ENCODE peak calls at places on chromosomes 12 and 14, in ten cellular contexts. Q, D, S, X, R, E, K, V, B and J are unnamed samples.

GRCh38 chr14:54435500-54435981 is 5.6 kb downstream of the CNIH1 start:
- DNase-seq in X (no peak), E (no peak), S (no peak), R (peak; percentile 61), K (no peak), Q (no peak), V (no peak), B (no peak), D (peak; percentile 39), J (no peak)

GRCh38 chr14:99679111-99679510 is 5.0 kb upstream of the CYP46A1 start:
- DNase-seq in E (no peak), B (no peak), X (no peak), S (no peak), Q (no peak), R (no peak), V (no peak), D (no peak), K (no peak), J (no peak)

GRCh38 chr12:52175411-52176350 is 16.1 kb downstream of the KRT80 start:
- DNase-seq in V (peak; percentile 83), K (no peak), E (no peak), R (no peak), Q (no peak), X (no peak), S (no peak), B (no peak), D (no peak), J (no peak)

GRCh38 chr14:23206422-23207145 is 23.1 kb upstream of the SLC7A8 start:
- DNase-seq in Q (no peak), B (no peak), V (no peak), S (no peak), D (no peak), R (no peak), X (no peak), K (no peak), E (no peak), J (no peak)

GRCh38 chr12:14810953-14811483 is 3.0 kb downstream of the SMCO3 start:
- DNase-seq in X (no peak), R (no peak), E (no peak), Q (no peak), K (no peak), B (no peak), D (peak; percentile 49), V (peak; percentile 5), S (no peak), J (no peak)

GRCh38 chr12:54701940-54702592 is 53.9 kb upstream of the DCD start:
- DNase-seq in K (no peak), Q (no peak), S (no peak), R (peak; percentile 10), V (peak; percentile 29), E (no peak), B (peak; percentile 43), D (peak; percentile 28), X (no peak), J (no peak)

GRCh38 chr12:113368331-113368730 is 9.9 kb downstream of the PLBD2 start:
- DNase-seq in X (no peak), D (no peak), R (no peak), E (no peak), V (no peak), K (no peak), Q (no peak), S (no peak), B (no peak), J (no peak)

GRCh38 chr12:127555071-127555470 is 711.9 kb upstream of the TMEM132C start:
- DNase-seq in R (no peak), V (no peak), E (no peak), X (no peak), Q (no peak), K (no peak), B (no peak), S (no peak), D (no peak), J (no peak)

GRCh38 chr14:52563120-52563519 is 10.5 kb downstream of the GPR137C start:
- DNase-seq in K (peak; percentile 21), B (no peak), S (no peak), R (peak; percentile 5), E (no peak), V (no peak), D (peak; percentile 73), Q (no peak), X (no peak), J (no peak)

GRCh38 chr12:21615441-21615840 is 10.8 kb upstream of the GYS2 start:
- DNase-seq in D (peak; percentile 37), X (no peak), Q (no peak), R (no peak), E (no peak), B (no peak), K (no peak), V (no peak), S (no peak), J (no peak)

GRCh38 chr12:26162174-26162573 is 33.2 kb upstream of the SSPN start:
- DNase-seq in R (no peak), K (no peak), D (no peak), X (no peak), S (no peak), B (no peak), E (no peak), Q (no peak), V (no peak), J (no peak)

GRCh38 chr14:28584951-28585350 is 181.6 kb upstream of the FOXG1 start:
- DNase-seq in S (no peak), K (no peak), E (no peak), X (no peak), Q (no peak), B (no peak), V (no peak), R (no peak), D (no peak), J (no peak)

GRCh38 chr12:85016423-85016822 is 19.7 kb downstream of the TSPAN19 start:
- DNase-seq in S (no peak), B (no peak), D (peak; percentile 91), E (no peak), X (no peak), K (peak; percentile 41), Q (no peak), V (no peak), R (peak; percentile 71), J (no peak)

GRCh38 chr12:29131539-29131938 is 17.5 kb upstream of the FAR2 start:
- DNase-seq in V (no peak), E (no peak), X (no peak), Q (no peak), R (no peak), S (no peak), D (peak; percentile 48), B (peak; percentile 15), K (no peak), J (no peak)

GRCh38 chr14:21300892-21301291 is 21.0 kb downstream of the RPGRIP1 start:
- DNase-seq in D (no peak), X (no peak), K (no peak), S (no peak), Q (peak; percentile 34), R (no peak), V (peak; percentile 52), E (peak; percentile 7), B (peak; percentile 27), J (no peak)

GRCh38 chr14:85595981-85596380 is 66.0 kb downstream of the FLRT2 start:
- DNase-seq in E (no peak), D (no peak), B (no peak), S (no peak), K (no peak), R (no peak), X (no peak), V (no peak), Q (no peak), J (no peak)

GRCh38 chr14:102620413-102620812 is 28.0 kb downstream of the RCOR1 start:
- DNase-seq in D (no peak), X (no peak), K (peak; percentile 12), S (no peak), Q (no peak), R (peak; percentile 52), B (no peak), E (no peak), V (no peak), J (no peak)

GRCh38 chr12:41802803-41803202 is 341.9 kb downstream of the GXYLT1 start:
- DNase-seq in R (no peak), K (no peak), Q (no peak), V (no peak), E (no peak), X (no peak), S (no peak), B (peak; percentile 74), D (no peak), J (no peak)

GRCh38 chr14:91839754-91840153 is 27.6 kb downstream of the TC2N start:
- DNase-seq in Q (no peak), B (no peak), K (no peak), X (no peak), R (no peak), S (no peak), D (no peak), V (no peak), E (no peak), J (no peak)

GRCh38 chr12:15852383-15852782 is 29.8 kb upstream of the STRAP start:
- DNase-seq in K (no peak), V (no peak), X (no peak), B (no peak), D (no peak), Q (no peak), R (peak; percentile 52), S (no peak), E (no peak), J (no peak)

GRCh38 chr12:103571286-103571685 is 15.8 kb upstream of the STAB2 start:
- DNase-seq in S (no peak), Q (peak; percentile 61), K (no peak), V (peak; percentile 67), E (no peak), D (no peak), R (no peak), X (no peak), B (peak; percentile 70), J (no peak)